ENCODE peak calls at places on chromosomes 2 and 18, in seven cellular contexts. K, L, C, B, N, X and V are unnamed samples.

GRCh38 chr2:75064691-75065396 is 106.4 kb downstream of the POLE4 start:
- DNase-seq in K (peak), L (peak), C (no peak), B (peak), N (peak), X (peak), V (peak)

GRCh38 chr2:100895402-100895801 is 75.5 kb downstream of the NPAS2 start:
- DNase-seq in K (no peak), L (no peak), C (no peak), B (no peak), N (no peak), X (no peak), V (no peak)

GRCh38 chr2:101231937-101232336 is 20.7 kb upstream of the CNOT11 start:
- DNase-seq in K (no peak), L (no peak), C (no peak), B (no peak), N (no peak), X (no peak), V (no peak)

GRCh38 chr2:69601179-69601612 is 42.3 kb downstream of the AAK1 start:
- DNase-seq in K (no peak), L (no peak), C (no peak), B (no peak), N (no peak), X (no peak), V (no peak)

GRCh38 chr2:12979066-12979465 is 262.3 kb downstream of the TRIB2 start:
- DNase-seq in K (no peak), L (no peak), C (no peak), B (no peak), N (no peak), X (no peak), V (no peak)

GRCh38 chr2:12970861-12971260 is 254.1 kb downstream of the TRIB2 start:
- DNase-seq in K (no peak), L (no peak), C (no peak), B (no peak), N (no peak), X (no peak), V (no peak)

GRCh38 chr18:55968550-55968949 is 380.6 kb upstream of the TCF4 start:
- DNase-seq in K (no peak), L (no peak), C (no peak), B (no peak), N (no peak), X (no peak), V (no peak)

GRCh38 chr2:47298739-47299138 is 104.2 kb upstream of the MSH2 start:
- DNase-seq in K (no peak), L (no peak), C (no peak), B (no peak), N (no peak), X (no peak), V (no peak)

GRCh38 chr2:208906330-208906729 is 499.7 kb downstream of the PTH2R start:
- DNase-seq in K (no peak), L (no peak), C (no peak), B (no peak), N (no peak), X (no peak), V (no peak)

GRCh38 chr2:101630224-101630949 is 67.1 kb upstream of the MAP4K4 start:
- DNase-seq in K (peak), L (no peak), C (no peak), B (no peak), N (no peak), X (no peak), V (no peak)

GRCh38 chr2:170255971-170256370 is 78.0 kb downstream of the MYO3B start:
- DNase-seq in K (no peak), L (no peak), C (no peak), B (no peak), N (no peak), X (no peak), V (no peak)

GRCh38 chr2:130150181-130151144 is 5.6 kb upstream of the CCDC74B start:
- DNase-seq in K (no peak), L (no peak), C (peak), B (no peak), N (no peak), X (no peak), V (no peak)

GRCh38 chr2:113709022-113709421 is 47.4 kb downstream of the SLC35F5 start:
- DNase-seq in K (no peak), L (no peak), C (no peak), B (no peak), N (no peak), X (no peak), V (no peak)

GRCh38 chr2:60808330-60808801 is 52.3 kb downstream of the PAPOLG start:
- DNase-seq in K (no peak), L (no peak), C (no peak), B (no peak), N (no peak), X (no peak), V (no peak)

GRCh38 chr2:2263196-2263829 is 67.8 kb downstream of the MYT1L start:
- DNase-seq in K (peak), L (no peak), C (no peak), B (no peak), N (no peak), X (no peak), V (no peak)

GRCh38 chr2:240795916-240796510 is 24.0 kb downstream of the KIF1A start:
- DNase-seq in K (no peak), L (no peak), C (peak), B (no peak), N (no peak), X (no peak), V (no peak)

GRCh38 chr2:120053891-120054290 is 41.0 kb downstream of the EPB41L5 start:
- DNase-seq in K (no peak), L (no peak), C (no peak), B (no peak), N (no peak), X (no peak), V (no peak)

GRCh38 chr2:222903234-222904220 is 42.7 kb downstream of the ACSL3 start:
- DNase-seq in K (peak), L (peak), C (no peak), B (no peak), N (no peak), X (peak), V (peak)

GRCh38 chr2:20113004-20113796 is 61.8 kb upstream of the LAPTM4A start:
- DNase-seq in K (no peak), L (no peak), C (no peak), B (no peak), N (no peak), X (no peak), V (no peak)

GRCh38 chr18:48688961-48689360 is 150.1 kb downstream of the CTIF start:
- DNase-seq in K (no peak), L (no peak), C (peak), B (no peak), N (no peak), X (no peak), V (no peak)

GRCh38 chr2:219451626-219452360 is 17.1 kb downstream of the SPEG start:
- DNase-seq in K (no peak), L (peak), C (no peak), B (peak), N (no peak), X (no peak), V (no peak)

GRCh38 chr2:25673170-25674002 is at the start of gene DTNB:
- DNase-seq in K (peak), L (peak), C (peak), B (peak), N (peak), X (peak), V (peak)

GRCh38 chr18:59672125-59672769 is 25.0 kb downstream of the CCBE1 start:
- DNase-seq in K (peak), L (no peak), C (no peak), B (no peak), N (no peak), X (no peak), V (no peak)

GRCh38 chr2:70901235-70902066 is 34.2 kb upstream of the ATP6V1B1 start:
- DNase-seq in K (peak), L (no peak), C (no peak), B (no peak), N (no peak), X (no peak), V (no peak)

GRCh38 chr18:25310045-25310444 is 41.9 kb downstream of the ZNF521 start:
- DNase-seq in K (peak), L (no peak), C (no peak), B (no peak), N (no peak), X (no peak), V (no peak)

GRCh38 chr2:20454036-20454981 is 7.4 kb downstream of the RHOB start:
- DNase-seq in K (no peak), L (no peak), C (no peak), B (no peak), N (no peak), X (no peak), V (no peak)